ENCODE peak calls at places on chromosomes 7 and 10, in eight cellular contexts. One of them, this sample, is unnamed.

GRCh38 chr7:5712566-5712965 is 68.9 kb downstream of the RNF216 start:
- DNase-seq in retinal pigment epithelial cell: no peak
- DNase-seq in OCI-LY7: no peak
- DNase-seq in fibroblast of lung: no peak
- DNase-seq in transverse colon: no peak
- DNase-seq in fibroblast of mammary gland: no peak
- DNase-seq in cardiac fibroblast: no peak
- DNase-seq in lower lobe of right lung: no peak
- DNase-seq in this sample: no peak

GRCh38 chr7:45721949-45722598 is 147.9 kb downstream of the ADCY1 start:
- DNase-seq in OCI-LY7: no peak
- DNase-seq in cardiac fibroblast: no peak
- DNase-seq in transverse colon: no peak
- DNase-seq in fibroblast of mammary gland: no peak
- DNase-seq in lower lobe of right lung: no peak
- DNase-seq in retinal pigment epithelial cell: no peak
- DNase-seq in fibroblast of lung: no peak
- DNase-seq in this sample: no peak

GRCh38 chr10:12405342-12406320 is 56.3 kb downstream of the CAMK1D start:
- DNase-seq in transverse colon: no peak
- DNase-seq in cardiac fibroblast: no peak
- DNase-seq in retinal pigment epithelial cell: no peak
- DNase-seq in fibroblast of mammary gland: no peak
- DNase-seq in lower lobe of right lung: no peak
- DNase-seq in fibroblast of lung: peak; percentile 59
- DNase-seq in OCI-LY7: no peak
- DNase-seq in this sample: no peak

GRCh38 chr7:13551503-13551902 is 438.0 kb downstream of the ETV1 start:
- DNase-seq in lower lobe of right lung: no peak
- DNase-seq in retinal pigment epithelial cell: peak; percentile 51
- DNase-seq in cardiac fibroblast: no peak
- DNase-seq in transverse colon: no peak
- DNase-seq in fibroblast of mammary gland: peak; percentile 28
- DNase-seq in fibroblast of lung: peak; percentile 64
- DNase-seq in OCI-LY7: no peak
- DNase-seq in this sample: no peak

GRCh38 chr7:14376711-14377110 is 387.2 kb upstream of the ETV1 start:
- DNase-seq in lower lobe of right lung: no peak
- DNase-seq in OCI-LY7: no peak
- DNase-seq in retinal pigment epithelial cell: no peak
- DNase-seq in cardiac fibroblast: no peak
- DNase-seq in fibroblast of lung: no peak
- DNase-seq in transverse colon: no peak
- DNase-seq in fibroblast of mammary gland: no peak
- DNase-seq in this sample: no peak

GRCh38 chr7:110677405-110677804 is 413.5 kb upstream of the LRRN3 start:
- DNase-seq in fibroblast of lung: no peak
- DNase-seq in retinal pigment epithelial cell: peak; percentile 39
- DNase-seq in OCI-LY7: no peak
- DNase-seq in transverse colon: no peak
- DNase-seq in cardiac fibroblast: no peak
- DNase-seq in lower lobe of right lung: no peak
- DNase-seq in fibroblast of mammary gland: no peak
- DNase-seq in this sample: no peak

GRCh38 chr10:85124592-85124991 is 796.2 kb downstream of the CCSER2 start:
- DNase-seq in fibroblast of mammary gland: no peak
- DNase-seq in fibroblast of lung: no peak
- DNase-seq in transverse colon: no peak
- DNase-seq in cardiac fibroblast: peak; percentile 13
- DNase-seq in lower lobe of right lung: no peak
- DNase-seq in OCI-LY7: no peak
- DNase-seq in retinal pigment epithelial cell: no peak
- DNase-seq in this sample: no peak

GRCh38 chr7:12647364-12648219 is 39.8 kb upstream of the ARL4A start:
- DNase-seq in fibroblast of lung: peak; percentile 86
- DNase-seq in fibroblast of mammary gland: peak; percentile 42
- DNase-seq in transverse colon: peak; percentile 18
- DNase-seq in lower lobe of right lung: no peak
- DNase-seq in retinal pigment epithelial cell: no peak
- DNase-seq in OCI-LY7: no peak
- DNase-seq in cardiac fibroblast: no peak
- DNase-seq in this sample: peak; percentile 26

GRCh38 chr7:30804078-30804661 is 33.0 kb downstream of the MINDY4 start:
- DNase-seq in retinal pigment epithelial cell: no peak
- DNase-seq in fibroblast of mammary gland: peak; percentile 81
- DNase-seq in fibroblast of lung: peak; percentile 96
- DNase-seq in transverse colon: no peak
- DNase-seq in OCI-LY7: no peak
- DNase-seq in lower lobe of right lung: no peak
- DNase-seq in cardiac fibroblast: peak; percentile 74
- DNase-seq in this sample: peak; percentile 71

GRCh38 chr7:118472581-118472980 is 248.1 kb downstream of the ANKRD7 start:
- DNase-seq in fibroblast of mammary gland: no peak
- DNase-seq in lower lobe of right lung: no peak
- DNase-seq in retinal pigment epithelial cell: no peak
- DNase-seq in transverse colon: no peak
- DNase-seq in fibroblast of lung: no peak
- DNase-seq in cardiac fibroblast: no peak
- DNase-seq in OCI-LY7: no peak
- DNase-seq in this sample: no peak

GRCh38 chr10:48460148-48460545 is 144.7 kb downstream of the ARHGAP22 start:
- DNase-seq in fibroblast of mammary gland: no peak
- DNase-seq in transverse colon: no peak
- DNase-seq in lower lobe of right lung: no peak
- DNase-seq in retinal pigment epithelial cell: no peak
- DNase-seq in OCI-LY7: no peak
- DNase-seq in fibroblast of lung: no peak
- DNase-seq in cardiac fibroblast: no peak
- DNase-seq in this sample: no peak

GRCh38 chr7:39321909-39322498 is 244.2 kb upstream of the YAE1 start:
- DNase-seq in retinal pigment epithelial cell: no peak
- DNase-seq in transverse colon: no peak
- DNase-seq in fibroblast of lung: no peak
- DNase-seq in OCI-LY7: peak; percentile 23
- DNase-seq in cardiac fibroblast: no peak
- DNase-seq in fibroblast of mammary gland: no peak
- DNase-seq in lower lobe of right lung: no peak
- DNase-seq in this sample: no peak

GRCh38 chr10:105969884-105970377 is 1194.6 kb downstream of the SORCS1 start:
- DNase-seq in OCI-LY7: no peak
- DNase-seq in cardiac fibroblast: no peak
- DNase-seq in retinal pigment epithelial cell: no peak
- DNase-seq in transverse colon: no peak
- DNase-seq in fibroblast of mammary gland: no peak
- DNase-seq in lower lobe of right lung: no peak
- DNase-seq in fibroblast of lung: no peak
- DNase-seq in this sample: no peak

GRCh38 chr10:78712147-78712546 is 356.6 kb upstream of the ZMIZ1 start:
- DNase-seq in transverse colon: no peak
- DNase-seq in lower lobe of right lung: peak; percentile 55
- DNase-seq in fibroblast of mammary gland: no peak
- DNase-seq in cardiac fibroblast: no peak
- DNase-seq in fibroblast of lung: no peak
- DNase-seq in OCI-LY7: no peak
- DNase-seq in retinal pigment epithelial cell: no peak
- DNase-seq in this sample: no peak

GRCh38 chr7:120996333-120996982 is 7.9 kb downstream of the CPED1 start:
- DNase-seq in fibroblast of mammary gland: peak; percentile 92
- DNase-seq in transverse colon: peak; percentile 78
- DNase-seq in lower lobe of right lung: peak; percentile 48
- DNase-seq in OCI-LY7: no peak
- DNase-seq in retinal pigment epithelial cell: peak; percentile 70
- DNase-seq in fibroblast of lung: peak; percentile 87
- DNase-seq in cardiac fibroblast: peak; percentile 93
- DNase-seq in this sample: peak; percentile 93

GRCh38 chr7:143487566-143487965 is 9.9 kb downstream of the TAS2R41 start:
- DNase-seq in OCI-LY7: no peak
- DNase-seq in lower lobe of right lung: peak; percentile 55
- DNase-seq in transverse colon: peak; percentile 59
- DNase-seq in retinal pigment epithelial cell: no peak
- DNase-seq in fibroblast of mammary gland: peak; percentile 73
- DNase-seq in fibroblast of lung: peak; percentile 20
- DNase-seq in cardiac fibroblast: peak; percentile 30
- DNase-seq in this sample: no peak

GRCh38 chr7:128201067-128201689 is 39.9 kb upstream of the LEP start:
- DNase-seq in fibroblast of lung: no peak
- DNase-seq in transverse colon: no peak
- DNase-seq in lower lobe of right lung: no peak
- DNase-seq in retinal pigment epithelial cell: no peak
- DNase-seq in fibroblast of mammary gland: no peak
- DNase-seq in cardiac fibroblast: no peak
- DNase-seq in OCI-LY7: no peak
- DNase-seq in this sample: no peak

GRCh38 chr7:38318241-38318640 is 44.8 kb upstream of the TARP start:
- DNase-seq in fibroblast of mammary gland: no peak
- DNase-seq in transverse colon: no peak
- DNase-seq in retinal pigment epithelial cell: no peak
- DNase-seq in fibroblast of lung: no peak
- DNase-seq in cardiac fibroblast: no peak
- DNase-seq in OCI-LY7: no peak
- DNase-seq in lower lobe of right lung: no peak
- DNase-seq in this sample: peak; percentile 17

GRCh38 chr10:48335788-48336187 is 29.3 kb downstream of the MAPK8 start:
- DNase-seq in fibroblast of lung: no peak
- DNase-seq in fibroblast of mammary gland: no peak
- DNase-seq in OCI-LY7: no peak
- DNase-seq in lower lobe of right lung: no peak
- DNase-seq in retinal pigment epithelial cell: no peak
- DNase-seq in cardiac fibroblast: no peak
- DNase-seq in transverse colon: no peak
- DNase-seq in this sample: no peak

GRCh38 chr10:14415676-14416307 is 85.1 kb upstream of the FRMD4A start:
- DNase-seq in fibroblast of mammary gland: no peak
- DNase-seq in transverse colon: no peak
- DNase-seq in cardiac fibroblast: no peak
- DNase-seq in fibroblast of lung: peak; percentile 55
- DNase-seq in OCI-LY7: no peak
- DNase-seq in retinal pigment epithelial cell: no peak
- DNase-seq in lower lobe of right lung: no peak
- DNase-seq in this sample: no peak

DNA sequence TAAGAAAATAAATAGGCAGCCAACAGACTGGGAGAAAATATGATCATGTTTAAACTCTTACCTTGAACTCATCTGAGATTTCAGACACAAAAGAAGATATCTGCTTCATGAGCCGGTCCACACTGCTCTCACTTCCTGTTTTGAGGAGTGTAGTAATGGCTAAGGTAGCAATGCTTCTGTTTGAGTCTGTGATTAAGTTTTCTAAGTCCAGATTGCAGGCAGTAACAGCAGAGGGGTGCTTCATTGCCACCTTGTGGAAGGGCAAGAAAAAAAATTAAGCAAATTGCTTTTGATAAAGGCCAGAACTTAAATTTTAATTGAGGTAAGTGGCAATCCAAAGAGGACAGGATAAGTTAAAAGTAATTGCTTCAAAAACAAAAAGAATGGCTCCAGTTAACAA is 69.1 kb downstream of the MEST start:
- DNase-seq in OCI-LY7: peak; percentile 66
- DNase-seq in lower lobe of right lung: no peak
- DNase-seq in fibroblast of mammary gland: peak; percentile 47
- DNase-seq in fibroblast of lung: peak; percentile 26
- DNase-seq in retinal pigment epithelial cell: no peak
- DNase-seq in transverse colon: no peak
- DNase-seq in cardiac fibroblast: peak; percentile 56
- DNase-seq in this sample: peak; percentile 68
- TF ChIP-seq CTCF in OCI-LY7: peak; percentile 75
- TF ChIP-seq CTCF in lower lobe of right lung: peak; percentile 21
- TF ChIP-seq CTCF in fibroblast of mammary gland: peak; percentile 50
- TF ChIP-seq CTCF in fibroblast of lung: peak; percentile 26
- TF ChIP-seq CTCF in retinal pigment epithelial cell: peak; percentile 32
- TF ChIP-seq CTCF in transverse colon: no peak
- TF ChIP-seq CTCF in cardiac fibroblast: peak; percentile 40
- TF ChIP-seq CTCF in this sample: peak; percentile 41

GRCh38 chr10:34528320-34528719 is 286.8 kb downstream of the PARD3 start:
- DNase-seq in cardiac fibroblast: peak; percentile 95
- DNase-seq in lower lobe of right lung: no peak
- DNase-seq in fibroblast of lung: peak; percentile 99
- DNase-seq in OCI-LY7: no peak
- DNase-seq in transverse colon: no peak
- DNase-seq in retinal pigment epithelial cell: peak; percentile 93
- DNase-seq in fibroblast of mammary gland: peak; percentile 92
- DNase-seq in this sample: peak; percentile 95
- H3K4me3 ChIP-seq in cardiac fibroblast: no peak overlapping the region
- H3K4me3 ChIP-seq in lower lobe of right lung: no peak overlapping the region
- H3K4me3 ChIP-seq in fibroblast of lung: no peak overlapping the region
- H3K4me3 ChIP-seq in OCI-LY7: no peak overlapping the region
- H3K4me3 ChIP-seq in transverse colon: no peak overlapping the region
- H3K4me3 ChIP-seq in retinal pigment epithelial cell: no peak overlapping the region
- H3K4me3 ChIP-seq in fibroblast of mammary gland: no peak overlapping the region
- H3K4me3 ChIP-seq in this sample: no peak overlapping the region

DNA sequence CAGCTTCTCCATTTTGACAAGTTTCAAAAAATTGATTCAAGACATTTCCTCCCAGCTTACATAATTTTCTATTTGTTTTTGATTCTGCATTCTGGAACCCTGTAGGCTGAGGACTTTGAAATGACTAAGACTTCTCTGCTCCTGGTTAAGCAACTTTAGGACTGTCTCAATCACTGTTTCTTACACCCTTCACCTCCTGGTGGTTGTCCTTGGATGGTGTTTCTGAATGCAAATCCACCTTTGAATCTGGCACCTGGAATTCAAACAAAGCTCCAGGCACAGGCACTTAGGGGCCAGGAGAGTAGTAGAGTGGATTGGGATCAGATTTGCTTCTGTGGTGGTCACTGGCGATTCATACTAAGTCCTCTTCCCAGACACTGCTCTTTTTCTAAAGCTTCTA is 595.5 kb downstream of the LRMDA start:
- DNase-seq in retinal pigment epithelial cell: no peak
- DNase-seq in lower lobe of right lung: no peak
- DNase-seq in fibroblast of lung: no peak
- DNase-seq in transverse colon: no peak
- DNase-seq in fibroblast of mammary gland: peak; percentile 27
- DNase-seq in OCI-LY7: no peak
- DNase-seq in cardiac fibroblast: no peak
- DNase-seq in this sample: no peak
- TF ChIP-seq CTCF in retinal pigment epithelial cell: peak; percentile 25
- TF ChIP-seq CTCF in lower lobe of right lung: no peak
- TF ChIP-seq CTCF in fibroblast of lung: no peak
- TF ChIP-seq CTCF in transverse colon: no peak
- TF ChIP-seq CTCF in fibroblast of mammary gland: peak; percentile 26
- TF ChIP-seq CTCF in OCI-LY7: no peak
- TF ChIP-seq CTCF in cardiac fibroblast: peak; percentile 12
- TF ChIP-seq CTCF in this sample: no peak

DNA sequence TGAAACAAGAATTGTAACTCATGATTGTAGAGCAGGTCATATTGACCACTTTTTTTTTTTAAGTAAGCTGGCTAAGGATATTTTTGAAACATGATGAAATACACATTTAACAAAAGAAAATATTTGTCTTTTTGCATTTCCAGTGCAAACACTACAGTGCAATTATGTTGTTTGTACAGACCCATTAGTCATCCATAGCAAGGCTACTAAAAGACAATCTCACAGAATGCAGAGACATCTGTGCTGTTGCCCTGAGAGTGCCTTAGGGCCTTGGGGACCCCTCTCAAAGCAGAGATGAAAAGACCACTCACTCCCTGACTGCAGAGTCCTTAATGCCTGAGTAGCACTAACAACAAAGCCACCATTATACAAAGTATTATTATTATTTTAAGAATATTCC is 104.5 kb downstream of the NRCAM start:
- DNase-seq in OCI-LY7: no peak
- DNase-seq in fibroblast of mammary gland: peak; percentile 41
- DNase-seq in transverse colon: no peak
- DNase-seq in fibroblast of lung: no peak
- DNase-seq in lower lobe of right lung: no peak
- DNase-seq in cardiac fibroblast: no peak
- DNase-seq in retinal pigment epithelial cell: no peak
- DNase-seq in this sample: peak; percentile 50
- H3K4me3 ChIP-seq in OCI-LY7: no peak overlapping the region
- H3K4me3 ChIP-seq in fibroblast of mammary gland: no peak overlapping the region
- H3K4me3 ChIP-seq in transverse colon: no peak overlapping the region
- H3K4me3 ChIP-seq in fibroblast of lung: no peak overlapping the region
- H3K4me3 ChIP-seq in lower lobe of right lung: no peak overlapping the region
- H3K4me3 ChIP-seq in cardiac fibroblast: no peak overlapping the region
- H3K4me3 ChIP-seq in retinal pigment epithelial cell: no peak overlapping the region
- H3K4me3 ChIP-seq in this sample: no peak overlapping the region